ENCODE peak calls at places on chromosomes 1 and 21, in six cellular contexts. N, F, X, V, H and W are unnamed samples.

GRCh38 chr1:32321712-32322291 is 14.2 kb downstream of the MARCKSL1 start:
- DNase-seq in V (peak), X (no peak), N (no peak), F (no peak), H (no peak), W (no peak)

GRCh38 chr1:15409400-15410222 is at the start of gene EFHD2:
- DNase-seq in V (peak), F (peak), X (peak), N (peak), H (peak), W (peak)

GRCh38 chr21:38804030-38804616 is 1.6 kb upstream of the ETS2 start:
- DNase-seq in X (no peak), H (no peak), V (no peak), N (no peak), F (no peak), W (no peak)

GRCh38 chr1:164577291-164577690 is 18.3 kb downstream of the PBX1 start:
- DNase-seq in H (no peak), N (no peak), F (no peak), V (no peak), X (no peak), W (no peak)

GRCh38 chr1:116262207-116262994 is 110.6 kb upstream of the ATP1A1 start:
- DNase-seq in N (peak), V (no peak), F (no peak), X (no peak), H (no peak), W (no peak)

GRCh38 chr1:105874621-105875020 is 1181.9 kb upstream of the PRMT6 start:
- DNase-seq in F (no peak), H (no peak), X (no peak), V (no peak), N (peak), W (no peak)

GRCh38 chr1:40133839-40134238 is 27.3 kb upstream of the RLF start:
- DNase-seq in F (no peak), V (no peak), N (no peak), X (no peak), H (no peak), W (no peak)

GRCh38 chr21:45550552-45551210 is 8.4 kb upstream of the SLC19A1 start:
- DNase-seq in F (no peak), X (no peak), H (no peak), N (peak), V (no peak), W (no peak)

GRCh38 chr1:7505094-7505838 is 265.8 kb upstream of the VAMP3 start:
- DNase-seq in N (no peak), V (no peak), X (no peak), F (no peak), H (no peak), W (no peak)

GRCh38 chr1:212366901-212367300 is 47.8 kb downstream of the PACC1 start:
- DNase-seq in H (no peak), V (no peak), X (no peak), F (no peak), N (no peak), W (no peak)

GRCh38 chr1:154729598-154729997 is 121.6 kb upstream of the ADAR start:
- DNase-seq in V (no peak), N (no peak), X (no peak), F (no peak), H (no peak), W (no peak)

GRCh38 chr1:1304331-1305299 is 3.1 kb downstream of the ACAP3 start:
- DNase-seq in H (peak), V (peak), X (peak), N (no peak), F (no peak), W (peak)

GRCh38 chr1:151713874-151714273 is 2.7 kb downstream of the CELF3 start:
- DNase-seq in N (no peak), H (no peak), X (peak), V (no peak), F (no peak), W (no peak)

GRCh38 chr1:35659589-35659988 is 18.3 kb upstream of the PSMB2 start:
- DNase-seq in V (no peak), F (no peak), H (no peak), X (no peak), N (no peak), W (no peak)

GRCh38 chr1:11178021-11179015 is 10.8 kb upstream of the ANGPTL7 start:
- DNase-seq in V (no peak), H (no peak), X (no peak), N (no peak), F (no peak), W (no peak)

GRCh38 chr1:185520188-185520935 is 203.3 kb upstream of the IVNS1ABP start:
- DNase-seq in H (no peak), F (no peak), X (no peak), N (no peak), V (no peak), W (no peak)

GRCh38 chr1:17612831-17613230 is 73.3 kb downstream of the ARHGEF10L start:
- DNase-seq in H (no peak), N (no peak), F (no peak), X (no peak), V (no peak), W (no peak)

GRCh38 chr1:156801409-156802121 is 15.1 kb downstream of the SH2D2A start:
- DNase-seq in X (peak), F (no peak), V (no peak), N (no peak), H (no peak), W (no peak)

GRCh38 chr1:204545881-204546280 is 29.7 kb downstream of the MDM4 start:
- DNase-seq in V (no peak), N (no peak), X (no peak), F (no peak), H (no peak), W (no peak)

GRCh38 chr1:30887485-30888315 is 20.9 kb downstream of the SDC3 start:
- DNase-seq in H (peak), F (no peak), X (no peak), N (no peak), V (no peak), W (no peak)

GRCh38 chr1:221947731-221948130 is 205.8 kb upstream of the DUSP10 start:
- DNase-seq in V (no peak), X (no peak), F (no peak), N (no peak), H (no peak), W (no peak)

GRCh38 chr21:28224191-28224755 is 768.4 kb downstream of the LTN1 start:
- DNase-seq in X (no peak), F (no peak), N (no peak), H (no peak), V (no peak), W (no peak)